ENCODE peak calls at places on chromosomes 5 and 9, in seven cellular contexts. One of them, this sample, is unnamed.

GRCh38 chr9:99966720-99967119 is 60.3 kb downstream of the STX17 start:
- DNase-seq in H1: no peak
- DNase-seq in CD4-positive, alpha-beta T cell: no peak
- DNase-seq in mesothelial cell of epicardium: no peak
- DNase-seq in hepatocyte: peak
- DNase-seq in foreskin fibroblast: no peak
- DNase-seq in fibroblast of lung: peak
- DNase-seq in this sample: no peak

GRCh38 chr5:26700759-26701384 is 337.5 kb downstream of the CDH9 start:
- DNase-seq in H1: peak
- DNase-seq in CD4-positive, alpha-beta T cell: no peak
- DNase-seq in mesothelial cell of epicardium: no peak
- DNase-seq in hepatocyte: peak
- DNase-seq in foreskin fibroblast: no peak
- DNase-seq in fibroblast of lung: peak
- DNase-seq in this sample: no peak

GRCh38 chr9:131645078-131645776 is 94.6 kb downstream of the RAPGEF1 start:
- DNase-seq in H1: no peak
- DNase-seq in CD4-positive, alpha-beta T cell: no peak
- DNase-seq in mesothelial cell of epicardium: no peak
- DNase-seq in hepatocyte: no peak
- DNase-seq in foreskin fibroblast: no peak
- DNase-seq in fibroblast of lung: no peak
- DNase-seq in this sample: no peak

GRCh38 chr5:96651948-96652753 is 10.0 kb upstream of the CAST start:
- DNase-seq in H1: no peak
- DNase-seq in CD4-positive, alpha-beta T cell: no peak
- DNase-seq in mesothelial cell of epicardium: no peak
- DNase-seq in hepatocyte: no peak
- DNase-seq in foreskin fibroblast: no peak
- DNase-seq in fibroblast of lung: no peak
- DNase-seq in this sample: no peak

GRCh38 chr9:134642385-134643181 is 980 bp downstream of the COL5A1 start:
- DNase-seq in H1: peak
- DNase-seq in CD4-positive, alpha-beta T cell: no peak
- DNase-seq in mesothelial cell of epicardium: peak
- DNase-seq in hepatocyte: peak
- DNase-seq in foreskin fibroblast: peak
- DNase-seq in fibroblast of lung: peak
- DNase-seq in this sample: peak

GRCh38 chr9:124869466-124869985 is 7.6 kb downstream of the ARPC5L start:
- DNase-seq in H1: no peak
- DNase-seq in CD4-positive, alpha-beta T cell: peak
- DNase-seq in mesothelial cell of epicardium: peak
- DNase-seq in hepatocyte: peak
- DNase-seq in foreskin fibroblast: no peak
- DNase-seq in fibroblast of lung: peak
- DNase-seq in this sample: no peak

GRCh38 chr9:101437806-101438232 is 2.2 kb upstream of the ALDOB start:
- DNase-seq in H1: no peak
- DNase-seq in CD4-positive, alpha-beta T cell: no peak
- DNase-seq in mesothelial cell of epicardium: no peak
- DNase-seq in hepatocyte: peak
- DNase-seq in foreskin fibroblast: no peak
- DNase-seq in fibroblast of lung: peak
- DNase-seq in this sample: no peak

GRCh38 chr9:123753011-123753410 is 176.9 kb downstream of the DENND1A start:
- DNase-seq in H1: no peak
- DNase-seq in CD4-positive, alpha-beta T cell: no peak
- DNase-seq in mesothelial cell of epicardium: no peak
- DNase-seq in hepatocyte: no peak
- DNase-seq in foreskin fibroblast: no peak
- DNase-seq in fibroblast of lung: no peak
- DNase-seq in this sample: no peak

GRCh38 chr9:93068956-93069355 is 10.5 kb downstream of the SUSD3 start:
- DNase-seq in H1: no peak
- DNase-seq in CD4-positive, alpha-beta T cell: no peak
- DNase-seq in mesothelial cell of epicardium: no peak
- DNase-seq in hepatocyte: no peak
- DNase-seq in foreskin fibroblast: no peak
- DNase-seq in fibroblast of lung: no peak
- DNase-seq in this sample: no peak

GRCh38 chr5:168656633-168657032 is 77.5 kb upstream of the PANK3 start:
- DNase-seq in H1: peak
- DNase-seq in CD4-positive, alpha-beta T cell: no peak
- DNase-seq in mesothelial cell of epicardium: no peak
- DNase-seq in hepatocyte: no peak
- DNase-seq in foreskin fibroblast: peak
- DNase-seq in fibroblast of lung: peak
- DNase-seq in this sample: peak

GRCh38 chr5:15496886-15497285 is 3.1 kb upstream of the FBXL7 start:
- DNase-seq in H1: no peak
- DNase-seq in CD4-positive, alpha-beta T cell: no peak
- DNase-seq in mesothelial cell of epicardium: no peak
- DNase-seq in hepatocyte: no peak
- DNase-seq in foreskin fibroblast: no peak
- DNase-seq in fibroblast of lung: no peak
- DNase-seq in this sample: no peak

DNA sequence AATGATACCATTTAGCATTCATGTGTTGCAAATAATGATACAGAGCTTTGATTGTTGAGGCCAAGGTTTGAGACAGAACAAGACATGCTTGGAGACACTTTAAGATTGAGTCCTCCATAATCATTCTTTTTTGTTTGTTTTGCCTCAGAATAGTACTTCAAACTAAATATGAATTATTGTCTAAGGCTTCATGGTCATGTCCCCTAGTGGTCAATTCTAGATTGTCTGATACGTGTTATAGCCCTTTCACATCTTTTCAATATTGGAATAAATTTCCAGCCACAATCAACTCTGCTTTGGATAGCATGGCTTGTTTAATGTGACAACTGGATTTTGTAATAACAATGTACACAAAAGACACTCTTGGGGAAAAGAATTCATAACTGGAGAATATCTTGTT is 64.2 kb downstream of the PRLR start:
- DNase-seq in H1: no peak
- DNase-seq in CD4-positive, alpha-beta T cell: no peak
- DNase-seq in mesothelial cell of epicardium: no peak
- DNase-seq in hepatocyte: no peak
- DNase-seq in foreskin fibroblast: no peak
- DNase-seq in fibroblast of lung: no peak
- DNase-seq in this sample: no peak
- TF ChIP-seq CTCF in H1: no peak
- TF ChIP-seq CTCF in CD4-positive, alpha-beta T cell: no peak
- TF ChIP-seq CTCF in mesothelial cell of epicardium: peak
- TF ChIP-seq CTCF in hepatocyte: no peak
- TF ChIP-seq CTCF in foreskin fibroblast: peak
- TF ChIP-seq CTCF in fibroblast of lung: peak
- TF ChIP-seq CTCF in this sample: no peak

GRCh38 chr5:52789378-52789777 is 1.7 kb downstream of the ITGA1 start:
- DNase-seq in H1: no peak
- DNase-seq in CD4-positive, alpha-beta T cell: no peak
- DNase-seq in mesothelial cell of epicardium: no peak
- DNase-seq in hepatocyte: no peak
- DNase-seq in foreskin fibroblast: no peak
- DNase-seq in fibroblast of lung: no peak
- DNase-seq in this sample: no peak

GRCh38 chr5:52786391-52786790 is 1.3 kb upstream of the ITGA1 start:
- DNase-seq in H1: no peak
- DNase-seq in CD4-positive, alpha-beta T cell: no peak
- DNase-seq in mesothelial cell of epicardium: no peak
- DNase-seq in hepatocyte: no peak
- DNase-seq in foreskin fibroblast: no peak
- DNase-seq in fibroblast of lung: no peak
- DNase-seq in this sample: no peak

GRCh38 chr5:52786937-52787599 is 648 bp upstream of the ITGA1 start:
- DNase-seq in H1: no peak
- DNase-seq in CD4-positive, alpha-beta T cell: peak
- DNase-seq in mesothelial cell of epicardium: no peak
- DNase-seq in hepatocyte: peak
- DNase-seq in foreskin fibroblast: no peak
- DNase-seq in fibroblast of lung: no peak
- DNase-seq in this sample: no peak

GRCh38 chr5:52788505-52788821 is 747 bp downstream of the ITGA1 start:
- DNase-seq in H1: no peak
- DNase-seq in CD4-positive, alpha-beta T cell: no peak
- DNase-seq in mesothelial cell of epicardium: no peak
- DNase-seq in hepatocyte: no peak
- DNase-seq in foreskin fibroblast: no peak
- DNase-seq in fibroblast of lung: no peak
- DNase-seq in this sample: no peak

GRCh38 chr5:52787600-52788504 is at the start of the genes ITGA1 and PELO:
- DNase-seq in H1: peak
- DNase-seq in CD4-positive, alpha-beta T cell: peak
- DNase-seq in mesothelial cell of epicardium: peak
- DNase-seq in hepatocyte: peak
- DNase-seq in foreskin fibroblast: peak
- DNase-seq in fibroblast of lung: peak
- DNase-seq in this sample: peak
- TF ChIP-seq CTCF in H1: peak
- TF ChIP-seq CTCF in CD4-positive, alpha-beta T cell: no peak
- TF ChIP-seq CTCF in mesothelial cell of epicardium: no peak
- TF ChIP-seq CTCF in hepatocyte: peak
- TF ChIP-seq CTCF in foreskin fibroblast: peak
- TF ChIP-seq CTCF in fibroblast of lung: peak
- TF ChIP-seq CTCF in this sample: peak

GRCh38 chr9:119609277-119609971 is 240.2 kb upstream of the BRINP1 start:
- DNase-seq in H1: no peak
- DNase-seq in CD4-positive, alpha-beta T cell: no peak
- DNase-seq in mesothelial cell of epicardium: no peak
- DNase-seq in hepatocyte: no peak
- DNase-seq in foreskin fibroblast: no peak
- DNase-seq in fibroblast of lung: no peak
- DNase-seq in this sample: no peak
- TF ChIP-seq CTCF in H1: no peak
- TF ChIP-seq CTCF in CD4-positive, alpha-beta T cell: peak
- TF ChIP-seq CTCF in mesothelial cell of epicardium: no peak
- TF ChIP-seq CTCF in hepatocyte: no peak
- TF ChIP-seq CTCF in foreskin fibroblast: no peak
- TF ChIP-seq CTCF in fibroblast of lung: no peak
- TF ChIP-seq CTCF in this sample: no peak

GRCh38 chr9:106092083-106092482 is 397.7 kb downstream of the TMEM38B start:
- DNase-seq in H1: no peak
- DNase-seq in CD4-positive, alpha-beta T cell: no peak
- DNase-seq in mesothelial cell of epicardium: no peak
- DNase-seq in hepatocyte: no peak
- DNase-seq in foreskin fibroblast: no peak
- DNase-seq in fibroblast of lung: no peak
- DNase-seq in this sample: no peak
- TF ChIP-seq CTCF in H1: no peak
- TF ChIP-seq CTCF in CD4-positive, alpha-beta T cell: no peak
- TF ChIP-seq CTCF in mesothelial cell of epicardium: no peak
- TF ChIP-seq CTCF in hepatocyte: no peak
- TF ChIP-seq CTCF in foreskin fibroblast: no peak
- TF ChIP-seq CTCF in fibroblast of lung: no peak
- TF ChIP-seq CTCF in this sample: no peak

GRCh38 chr5:166672431-166672830 is 1619.0 kb upstream of the WWC1 start:
- DNase-seq in H1: no peak
- DNase-seq in CD4-positive, alpha-beta T cell: no peak
- DNase-seq in mesothelial cell of epicardium: no peak
- DNase-seq in hepatocyte: no peak
- DNase-seq in foreskin fibroblast: no peak
- DNase-seq in fibroblast of lung: no peak
- DNase-seq in this sample: no peak
- TF ChIP-seq CTCF in H1: no peak
- TF ChIP-seq CTCF in CD4-positive, alpha-beta T cell: no peak
- TF ChIP-seq CTCF in mesothelial cell of epicardium: no peak
- TF ChIP-seq CTCF in hepatocyte: no peak
- TF ChIP-seq CTCF in foreskin fibroblast: no peak
- TF ChIP-seq CTCF in fibroblast of lung: no peak
- TF ChIP-seq CTCF in this sample: no peak

DNA sequence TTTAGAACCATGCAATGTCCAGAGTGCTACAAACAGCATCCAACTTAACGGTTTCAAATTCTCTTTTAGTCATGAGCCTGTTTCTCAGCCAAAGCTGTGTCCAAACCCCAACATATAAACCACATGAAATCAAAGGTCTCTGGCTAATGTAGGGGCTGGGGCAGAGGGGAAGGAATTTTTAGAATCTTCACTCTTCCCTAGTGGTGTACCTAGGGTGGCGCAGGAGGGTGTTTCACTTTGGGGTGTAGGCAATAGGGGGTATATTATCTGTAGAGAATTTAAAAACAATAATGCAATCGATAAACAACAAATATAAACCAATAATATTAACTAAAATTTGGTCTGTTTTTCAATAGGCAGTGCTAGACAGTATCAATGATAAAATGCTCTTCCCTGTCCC is 132.1 kb upstream of the BRINP1 start:
- DNase-seq in H1: no peak
- DNase-seq in CD4-positive, alpha-beta T cell: no peak
- DNase-seq in mesothelial cell of epicardium: no peak
- DNase-seq in hepatocyte: no peak
- DNase-seq in foreskin fibroblast: no peak
- DNase-seq in fibroblast of lung: no peak
- DNase-seq in this sample: no peak
- TF ChIP-seq CTCF in H1: no peak
- TF ChIP-seq CTCF in CD4-positive, alpha-beta T cell: no peak
- TF ChIP-seq CTCF in mesothelial cell of epicardium: no peak
- TF ChIP-seq CTCF in hepatocyte: no peak
- TF ChIP-seq CTCF in foreskin fibroblast: no peak
- TF ChIP-seq CTCF in fibroblast of lung: no peak
- TF ChIP-seq CTCF in this sample: no peak